ENCODE peak calls at places on chromosome 9, in six cellular contexts. J is adrenal gland, K is A549, V is ovary, B is heart left ventricle, R is tibial nerve. G is an unnamed sample.

GRCh38 chr9:29830815-29831214 is 2257.5 kb upstream of the C9orf72 start:
- DNase-seq in R (no peak), J (peak; percentile 20), B (no peak), V (no peak), K (peak; percentile 41), G (peak; percentile 37)

GRCh38 chr9:116658265-116658664 is 28.8 kb upstream of the TRIM32 start:
- DNase-seq in R (no peak), B (no peak), J (no peak), K (no peak), V (no peak), G (no peak)

GRCh38 chr9:100111235-100111634 is 12.2 kb downstream of the INVS start:
- DNase-seq in K (no peak), V (peak; percentile 86), J (peak; percentile 90), B (peak; percentile 93), R (peak; percentile 66), G (peak; percentile 59)

GRCh38 chr9:69829484-69829883 is 8.9 kb downstream of the CFAP95 start:
- DNase-seq in V (no peak), R (no peak), B (no peak), J (no peak), K (no peak), G (no peak)

GRCh38 chr9:33167949-33168535 is 906 bp upstream of the B4GALT1 start:
- DNase-seq in R (no peak), K (no peak), B (no peak), V (no peak), J (no peak), G (peak; percentile 33)

GRCh38 chr9:96449844-96450612 is at the start of gene HABP4:
- DNase-seq in V (peak; percentile 99), K (peak; percentile 92), J (peak; percentile 97), B (peak; percentile 99), R (peak; percentile 97), G (peak; percentile 97)

GRCh38 chr9:130484362-130485072 is 39.8 kb downstream of the ASS1 start:
- DNase-seq in B (no peak), J (no peak), V (no peak), R (no peak), K (no peak), G (no peak)

GRCh38 chr9:35510745-35511428 is 21.0 kb downstream of the RUSC2 start:
- DNase-seq in R (peak; percentile 72), V (peak; percentile 84), J (peak; percentile 50), B (peak; percentile 83), K (peak; percentile 97), G (peak; percentile 59)

GRCh38 chr9:107667269-107667681 is 177.7 kb upstream of the KLF4 start:
- DNase-seq in V (no peak), R (no peak), K (no peak), J (no peak), B (no peak), G (no peak)

GRCh38 chr9:69086312-69086711 is 50.8 kb downstream of the FXN start:
- DNase-seq in V (no peak), B (no peak), R (no peak), K (no peak), J (no peak), G (no peak)

GRCh38 chr9:68949271-68950000 is 64.5 kb downstream of the PRKACG start:
- DNase-seq in J (peak; percentile 35), B (no peak), V (peak; percentile 57), K (no peak), R (no peak), G (peak; percentile 34)

GRCh38 chr9:87570000-87570834 is 72.5 kb downstream of the DAPK1 start:
- DNase-seq in K (peak; percentile 64), R (no peak), J (no peak), B (no peak), V (no peak), G (no peak)

GRCh38 chr9:15136646-15137045 is 170.4 kb downstream of the TTC39B start:
- DNase-seq in V (no peak), J (no peak), K (peak; percentile 21), R (no peak), B (no peak), G (no peak)

GRCh38 chr9:6779417-6780241 is 21.9 kb downstream of the KDM4C start:
- DNase-seq in V (no peak), J (no peak), B (no peak), R (no peak), K (no peak), G (peak; percentile 13)

GRCh38 chr9:123696476-123696875 is 233.4 kb downstream of the DENND1A start:
- DNase-seq in V (no peak), K (no peak), R (no peak), J (no peak), B (no peak), G (no peak)

GRCh38 chr9:37289631-37290030 is 132.9 kb upstream of the GRHPR start:
- DNase-seq in K (no peak), R (no peak), B (no peak), J (no peak), V (no peak), G (no peak)

GRCh38 chr9:37292896-37293295 is 129.6 kb upstream of the GRHPR start:
- DNase-seq in R (no peak), J (no peak), K (no peak), V (no peak), B (no peak), G (no peak)

GRCh38 chr9:37290881-37291485 is 131.5 kb upstream of the GRHPR start:
- DNase-seq in B (no peak), K (peak; percentile 46), J (no peak), V (no peak), R (no peak), G (no peak)

GRCh38 chr9:37287317-37287716 is 135.2 kb upstream of the GRHPR start:
- DNase-seq in R (no peak), B (no peak), V (no peak), J (no peak), K (no peak), G (no peak)

DNA sequence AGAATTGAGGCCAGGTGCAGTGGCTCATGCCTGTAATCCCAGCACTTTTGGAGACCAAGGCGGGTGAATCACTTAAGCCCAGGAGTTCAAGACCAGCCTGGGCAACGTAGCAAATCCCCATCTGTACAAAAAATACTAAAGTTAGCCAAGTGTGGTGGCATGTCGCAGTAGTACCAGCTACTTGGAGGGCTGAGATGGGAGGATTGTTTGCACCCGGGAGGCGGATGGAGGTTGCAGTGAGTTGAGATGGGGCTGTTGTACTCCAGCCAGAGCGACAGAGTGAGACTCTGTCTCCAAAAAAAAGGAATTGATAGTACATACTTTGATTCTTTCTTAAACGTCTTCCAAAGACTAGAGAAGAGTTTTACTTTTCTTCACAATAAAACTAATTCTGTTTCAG is 132.1 kb upstream of the GRHPR start:
- DNase-seq in K (no peak), J (no peak), B (no peak), V (no peak), R (no peak), G (no peak)
- H3K27ac ChIP-seq in K (peak overlapping the region; percentile 85), J (no peak overlapping the region), B (no peak overlapping the region), V (no peak overlapping the region), R (peak overlapping the region; percentile 11), G (no peak overlapping the region)

GRCh38 chr9:113886003-113886324 is 9.9 kb downstream of the ZNF618 start:
- DNase-seq in V (peak; percentile 49), R (no peak), J (no peak), K (no peak), B (no peak), G (no peak)

GRCh38 chr9:113886933-113887332 is 10.8 kb downstream of the ZNF618 start:
- DNase-seq in R (no peak), V (no peak), K (no peak), B (no peak), J (no peak), G (no peak)

GRCh38 chr9:113886471-113886870 is 10.4 kb downstream of the ZNF618 start:
- DNase-seq in V (no peak), B (no peak), J (no peak), K (no peak), R (no peak), G (no peak)

GRCh38 chr9:113887436-113887835 is 11.3 kb downstream of the ZNF618 start:
- DNase-seq in K (no peak), J (no peak), R (no peak), V (no peak), B (no peak), G (no peak)

GRCh38 chr9:113885183-113886002 is 9.3 kb downstream of the ZNF618 start:
- DNase-seq in B (no peak), V (no peak), K (no peak), J (no peak), R (no peak), G (no peak)
- TF ChIP-seq POLR2A in B (no peak), V (no peak), K (no peak), J (no peak), R (no peak), G (no peak)

DNA sequence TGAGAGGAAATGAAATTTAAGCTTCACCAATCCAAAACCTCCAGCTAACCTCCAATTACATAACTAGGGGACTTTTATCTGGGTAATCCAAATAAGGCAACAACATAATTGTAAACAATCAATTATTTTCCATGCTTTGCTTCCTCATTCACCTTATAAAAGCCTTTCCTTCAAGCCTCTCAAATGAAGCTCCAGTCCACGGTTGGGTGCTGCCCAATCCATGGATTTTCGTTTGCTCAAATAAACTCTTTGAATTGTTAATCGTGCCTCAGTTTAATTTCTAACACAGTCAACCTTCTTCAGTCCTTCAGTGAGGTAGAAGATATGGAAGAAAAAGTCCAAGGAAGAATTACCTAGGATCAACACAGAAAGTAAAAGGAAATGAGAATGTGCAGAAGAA is 25.2 kb upstream of the SLC31A2 start:
- DNase-seq in R (no peak), K (no peak), J (no peak), B (no peak), V (no peak), G (no peak)
- TF ChIP-seq CTCF in R (no peak), K (no peak), J (no peak), B (no peak), V (no peak), G (no peak)

GRCh38 chr9:135946392-135946994 is 14.7 kb downstream of the UBAC1 start:
- DNase-seq in B (no peak), V (no peak), K (no peak), J (no peak), R (no peak), G (no peak)
- H3K27ac ChIP-seq in B (no peak overlapping the region), V (no peak overlapping the region), K (no peak overlapping the region), J (no peak overlapping the region), R (no peak overlapping the region), G (no peak overlapping the region)

GRCh38 chr9:105359899-105360298 is 87.9 kb upstream of the FSD1L start:
- DNase-seq in B (no peak), V (no peak), J (no peak), K (no peak), R (no peak), G (no peak)

GRCh38 chr9:105354448-105354847 is 93.4 kb upstream of the FSD1L start:
- DNase-seq in V (no peak), J (no peak), K (no peak), R (no peak), B (no peak), G (no peak)

GRCh38 chr9:105360344-105360743 is 87.5 kb upstream of the FSD1L start:
- DNase-seq in V (no peak), B (no peak), J (no peak), R (no peak), K (peak; percentile 4), G (no peak)

GRCh38 chr9:105357937-105358336 is 89.9 kb upstream of the FSD1L start:
- DNase-seq in B (no peak), R (no peak), V (no peak), K (no peak), J (no peak), G (no peak)

GRCh38 chr9:105355810-105356209 is 92.0 kb upstream of the FSD1L start:
- DNase-seq in V (no peak), B (no peak), K (peak; percentile 6), R (no peak), J (no peak), G (peak; percentile 35)
- TF ChIP-seq POLR2A in V (no peak), B (no peak), K (no peak), R (no peak), J (no peak), G (no peak)

G was measured in transverse colon.